ENCODE peak calls at places on chromosomes 5 and 9, in eight cellular contexts. E is endothelial cell; S is NCI-H345; I is lung; C is stimulated activated CD4-positive, alpha-beta T cell treated with anti-CD3 and anti-CD28 coated beads, Interleukin-4, amount 100 ng/mL, for 4 hours; M is LHCN-M2; Q is GM06990; D is mesothelial cell of epicardium. Y is an unnamed sample.

GRCh38 chr9:81819859-81820546 is 108.2 kb upstream of the SPATA31D4 start:
- DNase-seq in I (no peak), M (no peak), E (no peak), Q (no peak), D (no peak), S (no peak), C (no peak), Y (no peak)

GRCh38 chr9:34689512-34689911 is 1.6 kb downstream of the CCL19 start:
- DNase-seq in C (no peak), E (no peak), I (no peak), Q (no peak), M (no peak), S (no peak), D (no peak), Y (no peak)

GRCh38 chr9:125966456-125966855 is 219.3 kb downstream of the PBX3 start:
- DNase-seq in C (no peak), Q (no peak), I (no peak), E (no peak), D (no peak), M (no peak), S (no peak), Y (no peak)

GRCh38 chr5:52867809-52868208 is 80.1 kb downstream of the ITGA1 start:
- DNase-seq in S (no peak), Q (no peak), C (no peak), I (no peak), E (no peak), M (no peak), D (no peak), Y (no peak)

GRCh38 chr5:133121080-133121479 is 69.3 kb downstream of the HSPA4 start:
- DNase-seq in I (no peak), D (no peak), E (no peak), S (no peak), Q (no peak), C (no peak), M (peak), Y (no peak)

GRCh38 chr9:100411472-100412270 is 15.3 kb upstream of the MSANTD3 start:
- DNase-seq in I (peak), S (peak), Q (peak), E (peak), D (peak), C (peak), M (peak), Y (peak)

GRCh38 chr5:115842089-115842881 is 550 bp downstream of the AP3S1 start:
- DNase-seq in C (no peak), I (no peak), D (no peak), S (peak), M (peak), E (peak), Q (no peak), Y (no peak)

GRCh38 chr5:154162475-154163217 is 27.9 kb upstream of the GALNT10 start:
- DNase-seq in M (peak), C (no peak), I (no peak), E (no peak), Q (no peak), D (no peak), S (no peak), Y (no peak)

GRCh38 chr5:178434016-178434761 is 156.0 kb downstream of the COL23A1 start:
- DNase-seq in M (no peak), S (no peak), Q (no peak), D (peak), I (no peak), E (no peak), C (no peak), Y (no peak)

GRCh38 chr5:167217097-167217743 is 1074.2 kb upstream of the WWC1 start:
- DNase-seq in E (no peak), I (no peak), S (no peak), D (no peak), Q (no peak), M (no peak), C (no peak), Y (no peak)

GRCh38 chr9:124412228-124412575 is 3.0 kb downstream of the PSMB7 start:
- DNase-seq in I (no peak), E (no peak), Q (no peak), S (no peak), M (no peak), D (no peak), C (no peak), Y (no peak)

Y was measured in type B pancreatic cell.